ENCODE peak calls at places on chromosomes 16 and 17, in six cellular contexts. I is IMR-90, M is trophoblast cell, O is H9, T is mesenchymal stem cell, X is H1. Y is an unnamed sample.

GRCh38 chr17:9977175-9977574 is 72.1 kb upstream of the RCVRN start:
- DNase-seq in M (no peak), T (peak; percentile 39), X (no peak), O (no peak), I (no peak), Y (no peak)

GRCh38 chr16:51952500-51952899 is 594.4 kb downstream of the TOX3 start:
- DNase-seq in O (no peak), X (no peak), M (no peak), T (no peak), I (peak; percentile 20), Y (no peak)

GRCh38 chr16:67936124-67936875 is at the start of gene PSMB10:
- DNase-seq in O (no peak), T (peak; percentile 91), M (peak; percentile 32), I (peak; percentile 72), X (peak; percentile 70), Y (peak; percentile 37)

GRCh38 chr17:73228748-73229236 is 32.9 kb downstream of the CPSF4L start:
- DNase-seq in M (peak; percentile 57), I (peak; percentile 90), X (no peak), T (peak; percentile 87), O (no peak), Y (no peak)

GRCh38 chr17:82297804-82298537 is 19.4 kb downstream of the CD7 start:
- DNase-seq in M (peak; percentile 50), O (no peak), T (peak; percentile 89), I (peak; percentile 96), X (no peak), Y (no peak)

GRCh38 chr16:84314373-84314772 is 19.7 kb downstream of the WFDC1 start:
- DNase-seq in M (no peak), X (no peak), O (no peak), T (no peak), I (no peak), Y (no peak)

GRCh38 chr17:47792979-47793378 is 28.6 kb downstream of the OSBPL7 start:
- DNase-seq in T (no peak), X (no peak), M (no peak), O (no peak), I (no peak), Y (no peak)

GRCh38 chr17:2302740-2303277 is 776 bp downstream of the SMG6 start:
- DNase-seq in M (peak; percentile 29), O (no peak), T (no peak), X (no peak), I (peak; percentile 6), Y (no peak)

GRCh38 chr16:57041182-57042156 is 50.9 kb upstream of the CPNE2 start:
- DNase-seq in I (no peak), X (no peak), M (no peak), O (no peak), T (no peak), Y (no peak)

GRCh38 chr17:21039839-21040575 is 2.8 kb downstream of the USP22 start:
- DNase-seq in T (peak; percentile 54), I (peak; percentile 56), X (no peak), M (peak; percentile 47), O (no peak), Y (no peak)

GRCh38 chr17:29586676-29587469 is 2.6 kb downstream of the GIT1 start:
- DNase-seq in X (no peak), I (no peak), T (no peak), O (no peak), M (no peak), Y (no peak)

GRCh38 chr16:53080345-53081031 is 25.7 kb downstream of the CHD9 start:
- DNase-seq in X (no peak), T (peak; percentile 86), M (peak; percentile 14), I (peak; percentile 89), O (no peak), Y (no peak)

GRCh38 chr16:57106767-57107166 is 14.4 kb downstream of the CPNE2 start:
- DNase-seq in I (no peak), O (no peak), M (no peak), X (no peak), T (no peak), Y (no peak)

GRCh38 chr17:41739661-41740352 is 5.4 kb upstream of the HAP1 start:
- DNase-seq in X (no peak), I (peak; percentile 24), T (peak; percentile 35), O (no peak), M (peak; percentile 32), Y (no peak)

GRCh38 chr16:21023509-21024202 is 123.1 kb downstream of the LYRM1 start:
- DNase-seq in T (no peak), O (no peak), X (no peak), I (no peak), M (no peak), Y (no peak)

GRCh38 chr16:4320030-4320429 is 4.2 kb downstream of the GLIS2 start:
- DNase-seq in M (no peak), X (no peak), T (no peak), O (no peak), I (no peak), Y (no peak)

GRCh38 chr16:57132470-57132869 is 40.1 kb downstream of the CPNE2 start:
- DNase-seq in M (no peak), T (no peak), O (no peak), X (no peak), I (no peak), Y (no peak)

GRCh38 chr16:2178321-2179106 is 17.9 kb downstream of the CASKIN1 start:
- DNase-seq in I (no peak), T (no peak), O (peak; percentile 92), M (peak; percentile 39), X (peak; percentile 95), Y (no peak)

GRCh38 chr16:58366247-58367031 is 25.8 kb upstream of the GINS3 start:
- DNase-seq in X (no peak), I (peak; percentile 65), T (peak; percentile 66), O (no peak), M (peak; percentile 10), Y (no peak)

GRCh38 chr17:14886200-14886739 is 378.9 kb downstream of the PMP22 start:
- DNase-seq in O (peak; percentile 50), I (no peak), T (no peak), X (no peak), M (peak; percentile 33), Y (no peak)

GRCh38 chr17:68199837-68200688 is 47.8 kb upstream of the AMZ2 start:
- DNase-seq in I (no peak), M (peak; percentile 3), X (no peak), O (no peak), T (peak; percentile 33), Y (no peak)

GRCh38 chr17:55533611-55534010 is 22.4 kb upstream of the SMIM36 start:
- DNase-seq in M (no peak), I (peak; percentile 17), X (no peak), O (no peak), T (no peak), Y (no peak)

GRCh38 chr17:42362245-42362961 is 25.8 kb downstream of the STAT3 start:
- DNase-seq in I (no peak), X (no peak), O (no peak), T (no peak), M (peak; percentile 70), Y (no peak)

GRCh38 chr17:82592751-82593589 is 55.3 kb downstream of the WDR45B start:
- DNase-seq in I (peak; percentile 74), M (peak; percentile 75), X (peak; percentile 63), T (peak; percentile 84), O (peak; percentile 82), Y (peak; percentile 47)

GRCh38 chr16:50724237-50724747 is 17.6 kb upstream of the CYLD start:
- DNase-seq in O (no peak), M (no peak), X (no peak), I (no peak), T (no peak), Y (no peak)

GRCh38 chr17:292016-292415 is 60.6 kb downstream of the RPH3AL start:
- DNase-seq in O (no peak), X (no peak), M (no peak), I (no peak), T (no peak), Y (no peak)

GRCh38 chr16:55045329-55046145 is 114.9 kb downstream of the IRX5 start:
- DNase-seq in I (no peak), O (no peak), T (no peak), M (no peak), X (no peak), Y (no peak)

GRCh38 chr16:25014500-25015147 is 545 bp downstream of the ARHGAP17 start:
- DNase-seq in I (peak; percentile 48), T (peak; percentile 65), M (peak; percentile 57), O (peak; percentile 51), X (peak; percentile 73), Y (peak; percentile 46)

GRCh38 chr17:35774499-35774898 is 13.8 kb downstream of the C17orf50 start:
- DNase-seq in I (peak; percentile 21), M (no peak), O (no peak), T (no peak), X (no peak), Y (no peak)

GRCh38 chr17:42891539-42892152 is 9.0 kb upstream of the G6PC1 start:
- DNase-seq in T (peak; percentile 60), I (peak; percentile 33), X (peak; percentile 56), O (peak; percentile 69), M (no peak), Y (no peak)

GRCh38 chr17:4087911-4088693 is 54.7 kb downstream of the ZZEF1 start:
- DNase-seq in X (no peak), O (no peak), T (peak; percentile 41), M (peak; percentile 40), I (peak; percentile 68), Y (no peak)

DNA sequence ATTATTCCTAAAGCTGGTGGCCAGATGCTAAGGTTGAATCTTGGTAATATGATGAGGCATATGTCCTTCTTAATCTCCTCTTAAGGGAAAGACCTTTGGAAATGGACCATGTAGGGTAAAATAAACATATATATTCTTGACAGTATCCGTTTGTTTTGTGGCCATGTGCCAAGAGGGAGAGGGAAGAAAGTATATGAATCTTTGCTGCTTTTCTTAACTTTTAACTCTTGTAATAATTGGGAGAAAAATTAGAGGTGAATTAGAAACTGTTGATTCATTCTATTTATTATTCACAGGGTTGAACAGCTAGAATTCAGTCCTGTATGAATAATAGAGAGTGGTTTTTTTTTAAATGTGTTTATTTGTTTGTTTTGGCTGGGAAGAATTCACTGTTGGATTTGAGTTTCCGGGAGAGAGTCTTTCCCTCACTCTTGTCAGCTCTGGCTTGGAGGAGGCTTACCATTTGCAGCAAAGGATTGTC is 31.6 kb downstream of the AATF start:
- DNase-seq in O (no peak), T (peak; percentile 45), X (no peak), I (peak; percentile 62), M (no peak), Y (no peak)
- H3K4me2 ChIP-seq in O (no peak overlapping the region), T (no peak overlapping the region), X (no peak overlapping the region), I (no peak overlapping the region), M (no peak overlapping the region), Y (no peak overlapping the region)

GRCh38 chr17:79220715-79221291 is 146.2 kb downstream of the ENGASE start:
- DNase-seq in X (peak; percentile 74), I (no peak), M (no peak), O (peak; percentile 88), T (no peak), Y (peak; percentile 53)
- H3K14ac ChIP-seq in X (no peak overlapping the region), I (no peak overlapping the region), M (no peak overlapping the region), O (no peak overlapping the region), T (no peak overlapping the region), Y (no peak overlapping the region)

GRCh38 chr16:87345721-87346424 is 28.7 kb upstream of the C16orf95 start:
- DNase-seq in T (no peak), O (no peak), M (no peak), X (no peak), I (no peak), Y (no peak)
- H3K4me2 ChIP-seq in T (no peak overlapping the region), O (no peak overlapping the region), M (no peak overlapping the region), X (no peak overlapping the region), I (no peak overlapping the region), Y (no peak overlapping the region)

DNA sequence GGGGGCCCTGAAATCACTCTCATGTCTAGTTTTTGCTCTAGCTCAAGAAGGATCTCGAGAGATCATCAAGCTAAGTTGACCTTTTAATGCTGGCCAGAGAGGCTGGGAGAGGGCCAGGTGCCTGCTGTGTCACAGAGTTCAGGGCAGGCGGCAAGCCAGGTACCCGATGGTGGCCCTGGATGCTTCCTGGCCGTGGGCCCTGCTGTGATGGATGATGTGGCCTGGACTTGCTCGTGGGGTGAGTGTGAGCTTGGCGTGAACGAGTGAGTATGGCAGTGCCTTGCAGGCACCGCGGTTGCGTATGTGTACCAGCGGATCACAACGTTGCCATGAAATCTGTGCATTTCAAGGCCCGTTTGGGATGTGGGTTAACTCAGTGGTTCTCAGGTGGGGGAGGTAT is 7.4 kb downstream of the IRF8 start:
- DNase-seq in X (no peak), T (no peak), M (no peak), O (no peak), I (no peak), Y (no peak)
- H3K14ac ChIP-seq in X (no peak overlapping the region), T (no peak overlapping the region), M (no peak overlapping the region), O (no peak overlapping the region), I (no peak overlapping the region), Y (no peak overlapping the region)